ENCODE peak calls at places on chromosomes 2 and 18, in nine cellular contexts. P is osteocyte, N is MM.1S, B is type B pancreatic cell, W is tibial nerve, H is astrocyte of the spinal cord, U is ovary, R is AG04450, I is lower leg skin. D is an unnamed sample.
A peak's percentile ranks its signal among the peaks of the same experiment; 100 is the strongest.

GRCh38 chr2:187580462-187581124 is 26.4 kb upstream of the TFPI start:
- DNase-seq in P (no peak), N (peak; percentile 66), B (no peak), W (no peak), H (peak; percentile 87), U (no peak), R (peak; percentile 55), I (no peak), D (no peak)

GRCh38 chr2:157444643-157445040 is 753 bp upstream of the CYTIP start:
- DNase-seq in P (no peak), N (peak; percentile 69), B (no peak), W (no peak), H (no peak), U (no peak), R (no peak), I (no peak), D (peak; percentile 71)

GRCh38 chr2:179877601-179878364 is 16.4 kb upstream of the ZNF385B start:
- DNase-seq in P (no peak), N (no peak), B (no peak), W (no peak), H (no peak), U (no peak), R (no peak), I (no peak), D (no peak)

GRCh38 chr2:88538362-88538917 is 85.9 kb upstream of the FOXI3 start:
- DNase-seq in P (no peak), N (no peak), B (no peak), W (no peak), H (no peak), U (no peak), R (no peak), I (no peak), D (no peak)

GRCh38 chr2:78416625-78417300 is 608.7 kb upstream of the REG3G start:
- DNase-seq in P (no peak), N (no peak), B (no peak), W (no peak), H (no peak), U (no peak), R (no peak), I (no peak), D (no peak)

GRCh38 chr18:26190506-26190905 is 35.7 kb upstream of the TAF4B start:
- DNase-seq in P (no peak), N (peak; percentile 90), B (no peak), W (no peak), H (no peak), U (no peak), R (no peak), I (no peak), D (peak; percentile 88)

GRCh38 chr2:71570951-71571460 is 117.6 kb downstream of the DYSF start:
- DNase-seq in P (no peak), N (no peak), B (no peak), W (no peak), H (no peak), U (no peak), R (no peak), I (no peak), D (no peak)

GRCh38 chr2:10900216-10901109 is 11.3 kb upstream of the KCNF1 start:
- DNase-seq in P (no peak), N (no peak), B (no peak), W (no peak), H (no peak), U (no peak), R (no peak), I (no peak), D (no peak)

GRCh38 chr2:241724259-241724974 is 10.0 kb upstream of the D2HGDH start:
- DNase-seq in P (no peak), N (no peak), B (no peak), W (no peak), H (no peak), U (no peak), R (no peak), I (no peak), D (no peak)

GRCh38 chr2:189393440-189394111 is 47.7 kb upstream of the WDR75 start:
- DNase-seq in P (no peak), N (no peak), B (no peak), W (no peak), H (peak; percentile 96), U (no peak), R (peak; percentile 87), I (no peak), D (no peak)

GRCh38 chr18:7221424-7222155 is 9.3 kb upstream of the LRRC30 start:
- DNase-seq in P (no peak), N (peak; percentile 57), B (no peak), W (no peak), H (peak; percentile 66), U (no peak), R (peak; percentile 29), I (peak; percentile 28), D (no peak)

GRCh38 chr2:169803480-169803879 is 4.8 kb downstream of the SSB start:
- DNase-seq in P (no peak), N (no peak), B (no peak), W (no peak), H (no peak), U (no peak), R (no peak), I (no peak), D (no peak)

GRCh38 chr2:79512442-79513401 is at the start of gene CTNNA2:
- DNase-seq in P (peak; percentile 89), N (peak; percentile 91), B (peak; percentile 89), W (no peak), H (peak; percentile 5), U (no peak), R (no peak), I (no peak), D (peak; percentile 75)
- TF ChIP-seq CTCF in P (peak; percentile 49), N (no peak), B (peak; percentile 74), W (no peak), H (peak; percentile 18), U (no peak), R (no peak), I (no peak), D (peak; percentile 25)

GRCh38 chr2:28509361-28509760 is 13.5 kb downstream of the PLB1 start:
- DNase-seq in P (no peak), N (no peak), B (no peak), W (no peak), H (no peak), U (no peak), R (no peak), I (no peak), D (no peak)

GRCh38 chr2:28507806-28508764 is 12.2 kb downstream of the PLB1 start:
- DNase-seq in P (no peak), N (peak; percentile 45), B (no peak), W (no peak), H (no peak), U (no peak), R (no peak), I (peak; percentile 31), D (no peak)

GRCh38 chr2:28506112-28506511 is 10.3 kb downstream of the PLB1 start:
- DNase-seq in P (no peak), N (no peak), B (no peak), W (no peak), H (no peak), U (no peak), R (no peak), I (no peak), D (no peak)

GRCh38 chr2:28510184-28510583 is 14.3 kb downstream of the PLB1 start:
- DNase-seq in P (no peak), N (no peak), B (no peak), W (no peak), H (no peak), U (no peak), R (no peak), I (no peak), D (no peak)

DNA sequence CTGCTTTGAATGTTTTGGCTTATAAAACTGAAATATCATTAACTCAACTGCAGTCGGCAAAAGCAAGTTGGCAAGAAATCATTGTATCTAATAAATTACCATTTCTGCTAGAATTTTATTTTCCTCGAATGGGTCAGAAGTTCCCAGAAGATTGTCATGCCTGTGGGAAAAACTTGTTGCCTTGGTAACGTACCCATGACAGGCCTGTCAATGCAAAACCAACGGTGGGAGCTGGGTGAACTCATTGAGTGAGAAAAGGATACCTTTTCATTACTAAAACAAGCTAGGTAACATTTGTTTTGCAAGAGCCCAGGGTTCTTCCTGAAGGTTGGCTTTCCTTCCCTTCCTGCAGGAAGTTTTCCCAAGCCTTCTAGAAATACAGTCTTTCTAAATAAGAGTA is 9.5 kb downstream of the PLB1 start:
- DNase-seq in P (no peak), N (no peak), B (no peak), W (no peak), H (no peak), U (no peak), R (no peak), I (no peak), D (no peak)
- TF ChIP-seq CTCF in P (no peak), N (no peak), B (no peak), W (no peak), H (no peak), U (no peak), R (no peak), I (no peak), D (no peak)

GRCh38 chr2:1674766-1675397 is 69.4 kb downstream of the PXDN start:
- DNase-seq in P (no peak), N (no peak), B (no peak), W (no peak), H (no peak), U (peak; percentile 14), R (no peak), I (no peak), D (no peak)

GRCh38 chr2:1676913-1677832 is 67.1 kb downstream of the PXDN start:
- DNase-seq in P (peak; percentile 82), N (no peak), B (no peak), W (no peak), H (no peak), U (peak; percentile 14), R (no peak), I (no peak), D (no peak)

GRCh38 chr2:1674276-1674675 is 70.0 kb downstream of the PXDN start:
- DNase-seq in P (no peak), N (no peak), B (no peak), W (no peak), H (no peak), U (no peak), R (no peak), I (no peak), D (no peak)

GRCh38 chr2:1676091-1676912 is 68.0 kb downstream of the PXDN start:
- DNase-seq in P (no peak), N (no peak), B (no peak), W (no peak), H (no peak), U (no peak), R (no peak), I (no peak), D (no peak)

GRCh38 chr2:1675633-1676032 is 68.7 kb downstream of the PXDN start:
- DNase-seq in P (no peak), N (no peak), B (no peak), W (peak; percentile 38), H (peak; percentile 46), U (peak; percentile 64), R (peak; percentile 90), I (no peak), D (no peak)
- TF ChIP-seq CTCF in P (peak; percentile 64), N (no peak), B (no peak), W (peak; percentile 27), H (peak; percentile 24), U (no peak), R (peak; percentile 85), I (no peak), D (no peak)

DNA sequence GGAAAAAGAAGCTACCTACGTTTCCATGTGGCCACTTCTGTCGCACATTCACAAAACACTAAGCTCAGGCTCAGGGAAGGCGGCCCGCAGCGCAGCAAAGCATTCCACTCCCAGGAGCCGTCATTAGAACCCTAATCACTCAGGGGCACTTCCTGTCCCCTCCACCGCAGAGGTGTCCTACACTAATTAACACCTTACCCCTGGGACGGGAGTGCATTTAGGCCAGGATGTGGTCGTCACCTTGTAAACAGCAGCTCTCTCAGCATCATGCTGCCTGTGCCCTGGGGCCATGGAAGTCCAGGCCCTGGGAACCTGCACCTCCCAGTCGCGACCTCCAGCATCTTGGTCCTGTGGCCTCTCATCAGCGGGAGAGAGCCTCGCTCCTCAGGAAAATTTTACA is 359.8 kb upstream of the SALL3 start:
- DNase-seq in P (no peak), N (no peak), B (no peak), W (no peak), H (no peak), U (no peak), R (no peak), I (no peak), D (no peak)
- TF ChIP-seq CTCF in P (no peak), N (no peak), B (no peak), W (no peak), H (no peak), U (no peak), R (no peak), I (no peak), D (no peak)

D was measured in spleen.